ENCODE peak calls at places on chromosomes 4 and X, in nine cellular contexts. J is stomach, H is transverse colon, G is tibial nerve, T is endothelial cell of umbilical vein, D is body of pancreas, B is thyroid gland, F is adrenal gland, A is suprapubic skin. N is an unnamed sample. For H3K4me1, the result is how much of the 10 kb centered on the place peaks cover.

GRCh38 chr4:145868637-145869409 is 69.8 kb downstream of the ZNF827 start:
- DNase-seq in J (no peak), H (no peak), G (no peak), T (peak), D (no peak), B (no peak), F (no peak), A (no peak), N (no peak)

GRCh38 chrX:138669693-138670092 is 41.8 kb downstream of the FGF13 start:
- DNase-seq in J (no peak), H (no peak), G (no peak), T (no peak), D (no peak), B (no peak), F (no peak), A (no peak), N (no peak)

GRCh38 chrX:24377195-24377594 is 16.8 kb downstream of the SUPT20HL1 start:
- DNase-seq in J (no peak), H (no peak), G (no peak), T (no peak), D (no peak), B (no peak), F (no peak), A (no peak), N (no peak)

GRCh38 chr4:7330811-7331681 is 103.7 kb downstream of the PSAPL1 start:
- DNase-seq in J (no peak), H (no peak), G (no peak), T (no peak), D (no peak), B (no peak), F (no peak), A (no peak), N (no peak)

GRCh38 chrX:63934791-63935190 is 149.8 kb upstream of the ARHGEF9 start:
- DNase-seq in J (peak), H (no peak), G (no peak), T (no peak), D (peak), B (no peak), F (no peak), A (no peak), N (no peak)

GRCh38 chrX:80306007-80306406 is 114.2 kb upstream of the TENT5D start:
- DNase-seq in J (no peak), H (no peak), G (no peak), T (no peak), D (no peak), B (no peak), F (no peak), A (no peak), N (no peak)

GRCh38 chr4:153143527-153144348 is 60.5 kb upstream of the TRIM2 start:
- DNase-seq in J (peak), H (peak), G (no peak), T (peak), D (peak), B (peak), F (no peak), A (no peak), N (no peak)

GRCh38 chr4:99462875-99463464 is 27.8 kb upstream of the ADH7 start:
- DNase-seq in J (peak), H (peak), G (peak), T (peak), D (peak), B (peak), F (peak), A (no peak), N (no peak)

GRCh38 chr4:45939056-45939455 is 184.8 kb downstream of the GABRG1 start:
- DNase-seq in J (no peak), H (no peak), G (no peak), T (no peak), D (no peak), B (no peak), F (no peak), A (no peak), N (no peak)

GRCh38 chrX:16826207-16826606 is 39.9 kb downstream of the TXLNG start:
- DNase-seq in J (no peak), H (no peak), G (no peak), T (peak), D (no peak), B (no peak), F (no peak), A (no peak), N (no peak)

GRCh38 chrX:16828126-16828908 is 41.8 kb downstream of the RBBP7 start:
- DNase-seq in J (no peak), H (peak), G (peak), T (peak), D (peak), B (peak), F (peak), A (no peak), N (no peak)

GRCh38 chrX:16822723-16823122 is 36.5 kb downstream of the TXLNG start:
- DNase-seq in J (no peak), H (no peak), G (no peak), T (peak), D (no peak), B (no peak), F (no peak), A (no peak), N (no peak)

GRCh38 chrX:16825306-16826035 is 39.2 kb downstream of the TXLNG start:
- DNase-seq in J (no peak), H (no peak), G (no peak), T (peak), D (no peak), B (no peak), F (no peak), A (no peak), N (no peak)

GRCh38 chrX:16827225-16827624 is 41.0 kb downstream of the TXLNG start:
- DNase-seq in J (no peak), H (no peak), G (no peak), T (peak), D (no peak), B (no peak), F (peak), A (no peak), N (no peak)
- TF ChIP-seq POLR2A in J (no peak), H (no peak), G (no peak), T (no peak), D (no peak), B (no peak), F (no peak), A (no peak), N (no peak)

DNA sequence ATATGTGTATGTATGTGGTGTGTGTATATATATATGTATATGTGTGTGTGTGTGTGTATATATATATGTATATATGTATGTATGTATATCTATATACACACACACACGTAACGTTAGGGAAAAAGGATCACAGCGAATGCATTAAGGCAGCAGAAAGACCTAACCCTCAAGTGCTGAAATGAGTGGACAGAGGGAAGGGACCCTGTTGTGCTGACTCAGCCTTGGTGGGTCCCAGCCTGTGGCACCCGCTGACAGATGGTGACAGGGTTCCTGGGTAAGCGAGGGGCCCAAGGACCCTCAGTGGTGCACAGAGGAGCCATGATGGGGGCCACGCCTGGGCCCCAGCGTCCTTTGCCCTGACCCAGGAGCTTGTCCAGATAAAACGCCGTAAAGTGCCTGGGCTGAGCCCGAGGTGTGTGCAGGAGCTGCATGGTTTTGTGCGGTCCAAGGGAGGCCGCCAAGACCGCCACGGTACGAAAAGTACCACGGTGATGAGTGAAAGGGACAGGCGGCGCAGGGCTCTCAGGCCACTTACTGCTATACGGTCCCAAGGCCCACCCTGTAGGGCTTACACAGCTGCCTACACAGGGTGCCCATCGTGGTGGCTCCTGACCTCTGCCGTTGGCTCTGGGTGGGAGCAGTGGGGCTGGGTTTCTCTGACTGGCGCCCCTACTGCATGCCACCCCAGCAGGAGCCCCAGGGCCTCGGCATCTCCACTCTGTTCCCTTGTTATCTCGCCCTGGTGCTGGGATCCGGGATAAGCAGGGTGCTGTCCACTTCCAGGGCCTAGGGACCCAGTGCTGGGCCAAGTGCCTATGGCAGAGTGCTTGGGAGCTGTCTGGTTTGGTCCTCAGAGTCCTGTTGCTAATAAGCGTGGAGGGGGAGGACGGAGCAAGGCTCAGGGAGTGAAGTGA is 10.0 kb downstream of the SH3BP2 start:
- DNase-seq in J (no peak), H (peak), G (no peak), T (no peak), D (no peak), B (no peak), F (peak), A (peak), N (no peak)
- H3K4me1 ChIP-seq in J (half or more), H (half or more), G (half or more), T (half or more), D (half or more), B (half or more), F (under half), A (half or more), N (half or more)

GRCh38 chr4:11625206-11625605 is 196.5 kb upstream of the HS3ST1 start:
- DNase-seq in J (no peak), H (no peak), G (no peak), T (peak), D (no peak), B (no peak), F (peak), A (no peak), N (no peak)
- TF ChIP-seq POLR2A in J (no peak), H (no peak), G (no peak), T (no peak), D (no peak), B (no peak), F (no peak), A (no peak), N (no peak)

GRCh38 chrX:41148553-41148952 is 63.3 kb downstream of the USP9X start:
- DNase-seq in J (no peak), H (no peak), G (no peak), T (peak), D (no peak), B (no peak), F (no peak), A (no peak), N (no peak)
- H3K4me1 ChIP-seq in J (under half), H (under half), G (under half), T (under half), D (under half), B (under half), F (under half), A (under half), N (under half)

DNA sequence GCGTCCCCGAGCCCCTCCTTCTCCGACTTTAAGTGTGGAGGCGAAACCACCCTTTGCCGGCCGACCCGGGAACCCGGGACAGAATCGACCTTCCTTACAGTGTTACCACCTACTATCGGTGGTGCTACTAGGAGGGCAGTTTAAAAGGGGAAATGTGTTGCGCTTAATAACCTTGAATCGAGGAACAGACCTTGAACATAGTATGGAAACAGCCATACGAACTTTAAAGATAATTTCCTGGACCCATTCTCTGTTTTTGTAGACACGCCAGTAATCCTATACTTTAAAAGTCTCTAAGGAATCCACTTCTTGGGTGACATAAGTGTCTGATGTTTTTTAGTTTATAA is 1.5 kb downstream of the ING2 start:
- DNase-seq in J (no peak), H (no peak), G (no peak), T (no peak), D (no peak), B (no peak), F (no peak), A (no peak), N (no peak)
- TF ChIP-seq POLR2A in J (no peak), H (no peak), G (no peak), T (no peak), D (no peak), B (no peak), F (no peak), A (no peak), N (no peak)

DNA sequence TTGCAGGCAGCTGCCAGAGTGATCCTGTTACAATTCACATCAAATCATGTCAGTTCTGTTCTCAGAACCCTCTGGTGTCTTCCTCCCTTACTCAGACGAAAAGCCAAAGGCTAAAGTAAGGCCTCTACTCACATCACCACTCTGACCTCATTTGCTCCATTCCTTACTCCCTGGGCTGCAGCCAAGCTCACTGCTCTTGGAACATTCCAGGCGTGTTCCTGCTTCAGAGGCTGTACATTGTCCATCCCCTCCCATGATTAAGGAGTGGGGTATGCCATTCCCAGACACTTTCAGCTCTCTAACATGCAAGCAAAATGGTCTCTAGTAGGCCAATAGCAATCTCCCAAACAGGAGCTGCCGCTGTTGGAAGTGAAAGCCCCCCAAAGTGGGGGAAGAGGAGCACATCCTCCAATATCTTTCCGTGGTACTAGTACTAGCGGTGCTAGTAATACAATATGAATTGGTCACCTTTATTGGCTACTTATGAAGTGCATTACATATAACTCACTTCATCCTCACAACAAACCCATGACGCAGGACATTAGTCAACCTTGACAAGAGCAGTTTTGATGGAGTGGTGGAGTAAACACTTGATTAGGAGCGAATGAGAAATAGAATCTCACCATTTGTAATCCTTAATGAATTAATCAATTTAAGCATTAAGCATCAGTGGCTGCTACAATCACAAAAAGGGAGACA is 15.0 kb downstream of the GAB3 start:
- DNase-seq in J (no peak), H (peak), G (peak), T (peak), D (peak), B (peak), F (no peak), A (no peak), N (no peak)
- H3K4me1 ChIP-seq in J (half or more), H (under half), G (under half), T (half or more), D (under half), B (under half), F (under half), A (under half), N (half or more)

DNA sequence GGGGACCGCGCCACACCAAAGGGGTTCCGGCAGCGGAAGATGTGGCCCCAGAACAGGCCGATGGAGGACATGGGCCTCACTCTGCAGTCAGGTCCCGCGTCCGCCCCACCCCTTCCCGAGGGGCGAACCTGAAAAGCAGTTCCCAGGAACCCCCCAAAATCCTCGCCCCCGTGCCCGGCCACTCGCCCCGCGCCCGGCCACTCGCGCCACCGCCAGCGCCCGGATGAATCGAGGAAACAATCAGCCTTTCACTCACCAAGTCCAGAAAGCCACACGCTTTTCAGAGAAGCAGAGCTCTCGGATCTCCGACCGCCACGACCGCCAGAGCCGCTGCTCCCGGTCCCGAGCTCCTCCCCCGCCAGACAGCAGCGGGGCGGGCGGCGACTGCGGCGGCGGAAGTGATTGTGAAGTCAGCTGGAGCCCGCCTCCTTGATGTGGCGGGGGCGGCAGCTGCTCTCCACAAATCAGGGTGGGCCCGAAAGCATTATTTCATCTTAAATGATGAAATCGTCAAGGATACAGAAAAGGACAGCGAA is at the start of gene PJA1:
- DNase-seq in J (peak), H (peak), G (peak), T (peak), D (peak), B (peak), F (peak), A (peak), N (no peak)
- TF ChIP-seq POLR2A in J (no peak), H (peak), G (peak), T (no peak), D (peak), B (no peak), F (peak), A (no peak), N (peak)

DNA sequence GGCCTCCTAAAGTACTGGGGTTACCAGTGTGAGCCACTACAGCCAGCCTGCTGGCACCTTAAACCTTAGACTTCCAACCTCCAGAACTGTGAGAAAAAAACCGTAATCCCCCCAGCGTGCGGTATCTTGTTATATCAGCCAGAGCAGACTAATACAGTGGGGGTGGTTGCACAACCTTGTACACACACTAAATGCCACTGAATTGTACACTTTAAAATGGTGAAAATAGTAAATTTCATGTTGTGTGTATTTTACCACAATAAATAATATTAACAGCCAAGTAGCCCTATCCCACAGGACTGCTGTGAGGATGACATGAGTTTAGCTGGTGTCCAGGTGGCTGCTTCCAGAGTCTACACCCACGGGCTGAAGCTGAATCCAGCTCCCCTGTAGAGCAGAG is 38.8 kb downstream of the ZBTB49 start:
- DNase-seq in J (no peak), H (no peak), G (no peak), T (no peak), D (no peak), B (no peak), F (peak), A (peak), N (no peak)
- H3K4me1 ChIP-seq in J (under half), H (under half), G (under half), T (under half), D (under half), B (under half), F (under half), A (under half), N (under half)

N was measured in esophagus muscularis mucosa.